ENCODE peak calls at places on chromosomes 13 and 19, in nine cellular contexts. Z is H4; E is T-cell; L is activated naive CD8-positive, alpha-beta T cell treated with anti-CD3 and anti-CD28 coated beads, Interleukin-2, amount 50 U/mL, for 16 hours; I is LoVo; Q is HEK293T; D is AG04450; S is mucosa of gallbladder; X is KBM-7. M is an unnamed sample.

GRCh38 chr19:10520652-10521318 is 3.5 kb upstream of the S1PR5 start:
- DNase-seq in S (no peak), E (no peak), X (no peak), I (no peak), L (no peak), Q (no peak), D (no peak), Z (no peak), M (no peak)

GRCh38 chr19:44072543-44073401 is 813 bp downstream of the ZNF284 start:
- DNase-seq in L (no peak), Q (no peak), D (no peak), X (no peak), I (no peak), S (no peak), E (no peak), Z (no peak), M (no peak)

GRCh38 chr19:53372196-53372595 is 6.7 kb downstream of the ZNF525 start:
- DNase-seq in Q (no peak), E (no peak), S (no peak), Z (no peak), I (no peak), D (no peak), X (no peak), L (no peak), M (no peak)

GRCh38 chr13:113901231-113901630 is 37.4 kb upstream of the GAS6 start:
- DNase-seq in Q (no peak), L (no peak), S (no peak), I (no peak), X (no peak), D (no peak), Z (no peak), E (no peak), M (no peak)

GRCh38 chr13:98978280-98978679 is 416 bp upstream of the DOCK9 start:
- DNase-seq in D (peak), Q (no peak), S (no peak), E (no peak), I (peak), X (no peak), Z (peak), L (no peak), M (no peak)

GRCh38 chr13:32378012-32378411 is 49.9 kb downstream of the N4BP2L1 start:
- DNase-seq in S (no peak), L (no peak), Z (no peak), D (no peak), X (no peak), E (no peak), Q (no peak), I (no peak), M (no peak)

GRCh38 chr13:23470706-23471610 is 37.5 kb upstream of the SACS start:
- DNase-seq in E (no peak), Q (no peak), L (no peak), Z (no peak), S (no peak), X (no peak), D (no peak), I (no peak), M (peak)

GRCh38 chr19:34985249-34986022 is 14.7 kb upstream of the GRAMD1A start:
- DNase-seq in S (no peak), Z (no peak), I (no peak), L (no peak), E (no peak), D (no peak), X (peak), Q (no peak), M (no peak)

GRCh38 chr13:45119469-45119989 is 781 bp upstream of the GTF2F2 start:
- DNase-seq in X (peak), Q (no peak), Z (no peak), D (peak), L (peak), E (peak), S (peak), I (peak), M (peak)

GRCh38 chr13:40522234-40522633 is 144.2 kb downstream of the FOXO1 start:
- DNase-seq in S (no peak), L (no peak), Z (no peak), Q (no peak), X (no peak), E (no peak), I (no peak), D (no peak), M (no peak)

GRCh38 chr19:44745386-44745831 is 3.1 kb upstream of the BCL3 start:
- DNase-seq in E (no peak), I (peak), Q (no peak), Z (peak), D (no peak), S (no peak), X (no peak), L (no peak), M (no peak)

GRCh38 chr13:91836554-91836953 is 438.1 kb downstream of the GPC5 start:
- DNase-seq in Z (no peak), I (no peak), L (no peak), E (no peak), Q (no peak), D (no peak), X (no peak), S (no peak), M (no peak)

GRCh38 chr13:42836930-42837329 is 55.5 kb downstream of the FAM216B start:
- DNase-seq in D (no peak), L (no peak), Z (peak), S (peak), X (no peak), Q (peak), E (no peak), I (no peak), M (no peak)

GRCh38 chr19:49672131-49672919 is 4.7 kb upstream of the PRMT1 start:
- DNase-seq in Q (peak), S (peak), E (peak), I (peak), D (no peak), X (peak), Z (peak), L (peak), M (peak)

GRCh38 chr13:82739881-82740280 is 1142.4 kb downstream of the SLITRK1 start:
- DNase-seq in S (no peak), X (no peak), I (no peak), Z (no peak), D (no peak), L (no peak), E (no peak), Q (no peak), M (no peak)

GRCh38 chr19:54179921-54180452 is 7.0 kb upstream of the TMC4 start:
- DNase-seq in X (peak), Q (peak), D (no peak), Z (no peak), S (peak), E (no peak), I (no peak), L (no peak), M (peak)

GRCh38 chr19:15374796-15375440 is 4.7 kb downstream of the AKAP8 start:
- DNase-seq in Z (no peak), Q (no peak), X (no peak), S (no peak), L (no peak), I (no peak), D (no peak), E (no peak), M (no peak)

M was measured in HAP-1.